ENCODE peak calls at places on chromosomes 5 and 9, in nine cellular contexts. Z is activated T-cell treated with anti-CD3 and anti-CD28 coated beads for 24 hours; U is upper lobe of right lung; A is mucosa of descending colon; P is NCI-H1092; Q is GM23248; H is astrocyte of the spinal cord; W is nucleus accumbens; M is stimulated activated CD4-positive, alpha-beta T cell treated with anti-CD3 and anti-CD28 coated beads, TNF-alpha, amount 100 ng/mL, for 24 hours. G is an unnamed sample.

GRCh38 chr9:78130004-78130403 is 98.4 kb upstream of the GNAQ start:
- DNase-seq in Z (no peak), U (no peak), W (peak; percentile 47), H (peak; percentile 35), M (no peak), P (no peak), Q (no peak), A (peak; percentile 21), G (no peak)

GRCh38 chr5:124157320-124157719 is 589.1 kb downstream of the ZNF608 start:
- DNase-seq in M (no peak), H (peak; percentile 22), A (peak; percentile 23), W (no peak), Q (peak; percentile 29), Z (no peak), U (no peak), P (no peak), G (peak; percentile 5)

GRCh38 chr9:110543631-110544051 is 35.9 kb downstream of the SVEP1 start:
- DNase-seq in M (no peak), P (no peak), H (peak; percentile 15), A (no peak), U (no peak), Z (no peak), Q (no peak), W (no peak), G (no peak)

GRCh38 chr5:59562756-59563389 is 330.7 kb downstream of the PDE4D start:
- DNase-seq in H (peak; percentile 74), M (no peak), Z (no peak), A (peak; percentile 36), P (no peak), U (peak; percentile 69), Q (peak; percentile 22), W (no peak), G (peak; percentile 21)

GRCh38 chr9:98146101-98146991 is 27.3 kb upstream of the TRIM14 start:
- DNase-seq in P (no peak), M (no peak), W (no peak), A (peak; percentile 85), U (peak; percentile 96), Z (no peak), Q (peak; percentile 67), H (no peak), G (peak; percentile 94)

GRCh38 chr5:142097681-142098080 is 10.9 kb upstream of the NDFIP1 start:
- DNase-seq in M (no peak), A (no peak), Z (no peak), U (no peak), W (no peak), H (no peak), Q (no peak), P (no peak), G (peak; percentile 88)

GRCh38 chr5:144712090-144712489 is 541.4 kb downstream of the KCTD16 start:
- DNase-seq in Z (no peak), M (no peak), H (no peak), Q (no peak), A (no peak), P (no peak), W (no peak), U (no peak), G (no peak)

GRCh38 chr5:58314356-58315045 is 145.4 kb downstream of the PLK2 start:
- DNase-seq in Z (no peak), U (no peak), P (no peak), Q (no peak), A (no peak), W (no peak), M (no peak), H (no peak), G (peak; percentile 84)

GRCh38 chr5:165031361-165031760 is 1525.9 kb downstream of the MAT2B start:
- DNase-seq in P (no peak), A (no peak), W (no peak), M (no peak), Z (no peak), H (no peak), Q (no peak), U (no peak), G (no peak)

GRCh38 chr9:132430998-132431397 is 21.0 kb downstream of the CFAP77 start:
- DNase-seq in U (no peak), M (no peak), Q (no peak), P (no peak), H (no peak), W (no peak), A (no peak), Z (no peak), G (no peak)

GRCh38 chr9:136521541-136521940 is 24.3 kb downstream of the NOTCH1 start:
- DNase-seq in Z (no peak), Q (no peak), A (peak; percentile 82), U (peak; percentile 91), M (no peak), H (no peak), P (no peak), W (no peak), G (no peak)

GRCh38 chr9:123191660-123192059 is 76.7 kb downstream of the STRBP start:
- DNase-seq in A (no peak), H (no peak), P (no peak), M (no peak), Z (no peak), U (no peak), W (no peak), Q (peak; percentile 4), G (no peak)

GRCh38 chr9:85013703-85014102 is 344.2 kb downstream of the NTRK2 start:
- DNase-seq in Q (no peak), H (no peak), P (no peak), W (no peak), U (no peak), A (no peak), Z (no peak), M (no peak), G (no peak)

GRCh38 chr5:103801681-103802080 is 239.1 kb upstream of the NUDT12 start:
- DNase-seq in Z (no peak), M (no peak), W (no peak), A (no peak), Q (no peak), P (no peak), H (peak; percentile 55), U (no peak), G (no peak)

GRCh38 chr5:177299711-177300110 is 3.8 kb downstream of the RAB24 start:
- DNase-seq in H (no peak), Q (no peak), W (no peak), P (no peak), A (no peak), Z (no peak), M (no peak), U (no peak), G (no peak)

GRCh38 chr5:172594431-172594830 is 46.6 kb upstream of the NEURL1B start:
- DNase-seq in A (no peak), H (no peak), Q (no peak), W (no peak), M (no peak), Z (no peak), U (no peak), P (no peak), G (no peak)

GRCh38 chr5:172004824-172005237 is 1.6 kb downstream of the FBXW11 start:
- DNase-seq in Z (peak; percentile 44), M (no peak), H (peak; percentile 30), Q (peak; percentile 64), A (peak; percentile 7), P (no peak), W (no peak), U (no peak), G (no peak)

GRCh38 chr5:83220331-83220730 is 143.0 kb downstream of the XRCC4 start:
- DNase-seq in U (no peak), Q (peak; percentile 0), Z (no peak), A (no peak), H (no peak), W (no peak), M (no peak), P (no peak), G (no peak)

GRCh38 chr5:108579236-108579635 is 168.5 kb upstream of the FER start:
- DNase-seq in M (no peak), H (no peak), U (no peak), Z (no peak), W (no peak), A (no peak), P (no peak), Q (peak; percentile 2), G (no peak)

GRCh38 chr5:174560861-174561260 is 163.5 kb upstream of the MSX2 start:
- DNase-seq in M (no peak), H (no peak), Z (no peak), W (no peak), Q (no peak), U (no peak), P (no peak), A (no peak), G (no peak)

GRCh38 chr5:98994636-98995035 is 65.8 kb upstream of the CHD1 start:
- DNase-seq in A (no peak), H (no peak), Z (no peak), Q (no peak), U (no peak), P (no peak), W (no peak), M (no peak), G (no peak)

GRCh38 chr9:14347408-14348224 is 33.7 kb upstream of the NFIB start:
- DNase-seq in Z (no peak), H (peak; percentile 50), W (peak; percentile 44), M (no peak), Q (peak; percentile 49), U (no peak), P (peak; percentile 66), A (peak; percentile 56), G (peak; percentile 53)

GRCh38 chr9:134053401-134053871 is 14.4 kb downstream of the BRD3 start:
- DNase-seq in U (no peak), A (no peak), W (no peak), H (no peak), Z (no peak), P (no peak), M (no peak), Q (no peak), G (no peak)

GRCh38 chr9:31445960-31446359 is 938.5 kb upstream of the ACO1 start:
- DNase-seq in H (no peak), Z (no peak), M (no peak), Q (no peak), U (no peak), W (no peak), A (no peak), P (no peak), G (no peak)

GRCh38 chr5:683619-684481 is 9.3 kb downstream of the TPPP start:
- DNase-seq in H (no peak), P (no peak), Z (no peak), U (peak; percentile 65), W (no peak), Q (no peak), A (no peak), M (no peak), G (no peak)

GRCh38 chr5:67166460-67166871 is 30.1 kb downstream of the CD180 start:
- DNase-seq in A (peak; percentile 71), Q (no peak), M (peak; percentile 39), U (peak; percentile 89), H (no peak), W (peak; percentile 50), P (no peak), Z (peak; percentile 49), G (no peak)

GRCh38 chr5:136195971-136196577 is 3.1 kb upstream of the SMIM32 start:
- DNase-seq in P (peak; percentile 22), W (no peak), A (no peak), Z (no peak), H (no peak), Q (no peak), M (no peak), U (no peak), G (no peak)

GRCh38 chr9:98607787-98608186 is 100.9 kb downstream of the GABBR2 start:
- DNase-seq in Q (peak; percentile 89), A (no peak), W (no peak), U (no peak), P (no peak), M (no peak), Z (no peak), H (peak; percentile 71), G (no peak)

GRCh38 chr9:93002700-93003099 is 55.4 kb downstream of the FGD3 start:
- DNase-seq in M (no peak), P (no peak), Z (no peak), U (no peak), Q (no peak), A (no peak), H (no peak), W (no peak), G (no peak)

G was measured in RWPE1.